ENCODE peak calls at places on chromosomes 2 and 18, in seven cellular contexts. C, N, G, H, A, I and Q are unnamed samples. For H3K4me1 and H3K9me3, the result is how much of the 10 kb centered on the place peaks cover.

GRCh38 chr2:239956818-239957261 is 68.3 kb downstream of the NDUFA10 start:
- DNase-seq in C (no peak), N (no peak), G (peak), H (no peak), A (no peak), I (peak), Q (no peak)

GRCh38 chr2:178072383-178073301 is at the start of gene PDE11A:
- DNase-seq in C (peak), N (peak), G (peak), H (peak), A (peak), I (peak), Q (peak)

GRCh38 chr2:200476836-200477235 is 33.0 kb downstream of the KCTD18 start:
- DNase-seq in C (no peak), N (no peak), G (no peak), H (no peak), A (no peak), I (no peak), Q (no peak)

GRCh38 chr2:72007402-72007801 is 140.3 kb downstream of the CYP26B1 start:
- DNase-seq in C (no peak), N (no peak), G (no peak), H (no peak), A (no peak), I (no peak), Q (no peak)

GRCh38 chr2:211709394-211709793 is 829.2 kb downstream of the ERBB4 start:
- DNase-seq in C (no peak), N (no peak), G (no peak), H (no peak), A (no peak), I (no peak), Q (no peak)

GRCh38 chr2:239383796-239384156 is 17.0 kb downstream of the HDAC4 start:
- DNase-seq in C (no peak), N (no peak), G (no peak), H (no peak), A (no peak), I (no peak), Q (no peak)

GRCh38 chr2:72920317-72921087 is 3.2 kb downstream of the EMX1 start:
- DNase-seq in C (peak), N (peak), G (peak), H (peak), A (peak), I (no peak), Q (no peak)

GRCh38 chr2:112121682-112122254 is 16.4 kb upstream of the FBLN7 start:
- DNase-seq in C (no peak), N (no peak), G (no peak), H (peak), A (peak), I (no peak), Q (no peak)

GRCh38 chr2:173522356-173522755 is 167.7 kb downstream of the CDCA7 start:
- DNase-seq in C (no peak), N (no peak), G (no peak), H (no peak), A (no peak), I (no peak), Q (no peak)

GRCh38 chr2:200425026-200425821 is 84.6 kb downstream of the KCTD18 start:
- DNase-seq in C (no peak), N (no peak), G (no peak), H (no peak), A (no peak), I (no peak), Q (no peak)

GRCh38 chr2:12177052-12177994 is 430.9 kb downstream of the LPIN1 start:
- DNase-seq in C (peak), N (peak), G (peak), H (peak), A (peak), I (peak), Q (peak)

GRCh38 chr2:231125272-231125671 is 430 bp upstream of the HTR2B start:
- DNase-seq in C (no peak), N (no peak), G (no peak), H (no peak), A (no peak), I (no peak), Q (no peak)

GRCh38 chr18:62118324-62118723 is 68.5 kb downstream of the PIGN start:
- DNase-seq in C (no peak), N (no peak), G (no peak), H (peak), A (peak), I (no peak), Q (no peak)

GRCh38 chr18:58788971-58789797 is 75.5 kb upstream of the ZNF532 start:
- DNase-seq in C (peak), N (peak), G (no peak), H (peak), A (peak), I (peak), Q (peak)

GRCh38 chr18:79900610-79901570 is 50.6 kb downstream of the SLC66A2 start:
- DNase-seq in C (peak), N (no peak), G (peak), H (no peak), A (no peak), I (no peak), Q (peak)

GRCh38 chr2:86446060-86446459 is 4.9 kb downstream of the KDM3A start:
- DNase-seq in C (no peak), N (no peak), G (no peak), H (no peak), A (no peak), I (no peak), Q (no peak)

GRCh38 chr2:74867841-74868658 is 34.1 kb downstream of the HK2 start:
- DNase-seq in C (no peak), N (no peak), G (no peak), H (peak), A (peak), I (no peak), Q (peak)

GRCh38 chr2:165268751-165269150 is 29.5 kb downstream of the SCN2A start:
- DNase-seq in C (no peak), N (no peak), G (no peak), H (no peak), A (no peak), I (no peak), Q (no peak)

GRCh38 chr18:48342588-48342987 is 66.6 kb downstream of the ZBTB7C start:
- DNase-seq in C (no peak), N (no peak), G (no peak), H (no peak), A (no peak), I (no peak), Q (no peak)

GRCh38 chr2:197307933-197308521 is 2.6 kb downstream of the ANKRD44 start:
- DNase-seq in C (no peak), N (no peak), G (no peak), H (no peak), A (no peak), I (no peak), Q (no peak)

GRCh38 chr2:197308635-197309368 is 1.8 kb downstream of the ANKRD44 start:
- DNase-seq in C (no peak), N (no peak), G (no peak), H (no peak), A (no peak), I (no peak), Q (no peak)

GRCh38 chr2:197310940-197311485 is 433 bp upstream of the ANKRD44 start:
- DNase-seq in C (no peak), N (no peak), G (no peak), H (no peak), A (no peak), I (no peak), Q (no peak)

GRCh38 chr2:197310271-197310939 is at the start of gene ANKRD44:
- DNase-seq in C (peak), N (peak), G (peak), H (peak), A (peak), I (peak), Q (peak)

DNA sequence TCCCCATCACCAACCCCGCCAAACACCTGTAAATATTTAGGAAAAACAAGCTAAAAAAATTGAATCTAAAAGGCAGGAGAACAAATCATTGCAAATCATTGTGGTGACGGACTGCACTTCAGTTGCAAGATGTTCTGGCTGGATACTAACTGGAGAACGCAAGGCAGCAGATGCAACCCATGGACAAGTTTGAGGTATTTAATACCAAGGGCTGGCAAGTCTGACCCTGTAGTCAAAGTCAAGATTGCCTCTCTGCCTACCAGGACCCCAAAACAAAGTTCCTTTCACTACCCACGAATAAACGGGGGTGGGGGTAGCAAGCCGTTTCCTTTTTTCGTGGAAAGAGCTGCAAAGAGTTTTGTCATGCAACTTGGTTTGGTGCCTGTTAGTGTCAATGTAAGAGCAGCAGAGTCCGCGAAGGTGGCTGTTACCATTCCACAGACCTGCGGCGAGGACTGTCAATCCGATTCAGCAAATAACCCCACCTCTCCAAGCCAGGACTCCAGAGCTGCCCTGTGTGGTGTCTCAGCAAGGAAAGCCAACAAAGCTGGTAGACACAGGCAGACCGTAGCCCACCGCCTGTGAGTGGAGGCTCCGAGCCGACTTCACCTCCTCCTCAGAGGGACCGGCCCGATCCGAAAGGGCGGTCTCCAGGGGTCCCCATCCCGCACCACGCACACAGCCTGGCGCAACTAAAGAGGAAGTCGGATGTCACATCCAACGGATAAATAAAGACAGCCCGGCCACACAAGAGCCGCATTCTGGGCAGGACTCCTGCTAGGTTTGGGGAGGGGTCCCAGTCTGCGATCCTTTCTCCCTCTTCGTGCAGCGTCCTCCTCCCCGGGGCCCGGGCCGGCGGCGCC is 980 bp downstream of the ANKRD44 start:
- DNase-seq in C (no peak), N (peak), G (peak), H (no peak), A (no peak), I (peak), Q (peak)
- H3K4me1 ChIP-seq in C (under half), N (under half), G (under half), H (under half), A (under half), I (under half), Q (under half)

GRCh38 chr2:232850039-232850438 is 20.0 kb upstream of the SNORC start:
- DNase-seq in C (no peak), N (no peak), G (no peak), H (no peak), A (peak), I (no peak), Q (no peak)

GRCh38 chr2:232859385-232859916 is 10.6 kb upstream of the SNORC start:
- DNase-seq in C (no peak), N (no peak), G (no peak), H (no peak), A (no peak), I (no peak), Q (no peak)

GRCh38 chr2:232852676-232853075 is 17.4 kb upstream of the SNORC start:
- DNase-seq in C (no peak), N (no peak), G (no peak), H (no peak), A (no peak), I (no peak), Q (no peak)

GRCh38 chr2:232857158-232857563 is 12.9 kb upstream of the SNORC start:
- DNase-seq in C (no peak), N (no peak), G (no peak), H (peak), A (peak), I (no peak), Q (no peak)

DNA sequence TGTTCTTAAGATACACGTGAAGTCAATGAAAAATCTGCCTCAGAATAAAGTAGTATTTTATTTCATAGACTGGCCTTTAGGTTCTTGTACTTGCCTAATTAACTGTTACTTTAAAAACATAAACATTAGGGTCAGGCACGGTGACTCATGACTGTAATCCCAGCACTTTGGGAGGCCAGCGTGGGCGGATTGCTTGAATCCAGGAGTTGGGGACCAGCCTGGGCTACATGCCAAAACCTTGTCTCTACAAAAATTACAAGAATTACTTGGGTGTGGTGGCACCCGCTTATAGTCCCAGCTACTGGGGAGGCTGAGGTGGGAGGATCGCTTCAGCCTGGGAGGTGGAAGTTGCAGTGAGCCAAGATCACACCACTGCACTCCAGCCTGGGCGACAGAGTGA is 16.0 kb upstream of the SNORC start:
- DNase-seq in C (peak), N (peak), G (no peak), H (peak), A (peak), I (no peak), Q (no peak)
- H3K27ac ChIP-seq in C (peak), N (no peak), G (peak), H (no peak), A (peak), I (peak), Q (peak)

GRCh38 chr2:95387358-95387757 is 15.2 kb upstream of the FAHD2A start:
- DNase-seq in C (peak), N (peak), G (no peak), H (no peak), A (no peak), I (no peak), Q (no peak)

GRCh38 chr2:95390272-95390880 is 12.1 kb upstream of the FAHD2A start:
- DNase-seq in C (no peak), N (no peak), G (peak), H (no peak), A (no peak), I (no peak), Q (no peak)

GRCh38 chr2:95388091-95388692 is 14.3 kb upstream of the FAHD2A start:
- DNase-seq in C (peak), N (peak), G (peak), H (no peak), A (no peak), I (no peak), Q (no peak)

GRCh38 chr2:95389256-95390119 is 13.0 kb upstream of the FAHD2A start:
- DNase-seq in C (no peak), N (peak), G (peak), H (peak), A (peak), I (peak), Q (peak)

GRCh38 chr2:95388878-95389255 is 13.6 kb upstream of the FAHD2A start:
- DNase-seq in C (no peak), N (no peak), G (no peak), H (no peak), A (no peak), I (no peak), Q (no peak)
- H3K9me3 ChIP-seq in C (under half), N (under half), G (under half), H (under half), A (under half), I (under half), Q (under half)

GRCh38 chr2:215415218-215415617 is 20.6 kb downstream of the FN1 start:
- DNase-seq in C (no peak), N (no peak), G (no peak), H (no peak), A (no peak), I (no peak), Q (no peak)

GRCh38 chr2:215415820-215416613 is 19.9 kb downstream of the FN1 start:
- DNase-seq in C (no peak), N (no peak), G (no peak), H (no peak), A (no peak), I (no peak), Q (no peak)

GRCh38 chr2:215417400-215417951 is 18.4 kb downstream of the FN1 start:
- DNase-seq in C (no peak), N (no peak), G (no peak), H (no peak), A (peak), I (no peak), Q (no peak)

GRCh38 chr2:215418064-215418963 is 17.6 kb downstream of the FN1 start:
- DNase-seq in C (no peak), N (no peak), G (no peak), H (peak), A (peak), I (no peak), Q (no peak)

GRCh38 chr2:215416656-215417055 is 19.2 kb downstream of the FN1 start:
- DNase-seq in C (no peak), N (no peak), G (no peak), H (peak), A (peak), I (no peak), Q (no peak)
- H3K4me1 ChIP-seq in C (under half), N (under half), G (under half), H (under half), A (under half), I (under half), Q (under half)

GRCh38 chr18:54945726-54946125 is 13.5 kb downstream of the CCDC68 start:
- DNase-seq in C (no peak), N (no peak), G (no peak), H (peak), A (peak), I (no peak), Q (no peak)
- H3K27ac ChIP-seq in C (no peak), N (peak), G (no peak), H (peak), A (no peak), I (peak), Q (peak)

DNA sequence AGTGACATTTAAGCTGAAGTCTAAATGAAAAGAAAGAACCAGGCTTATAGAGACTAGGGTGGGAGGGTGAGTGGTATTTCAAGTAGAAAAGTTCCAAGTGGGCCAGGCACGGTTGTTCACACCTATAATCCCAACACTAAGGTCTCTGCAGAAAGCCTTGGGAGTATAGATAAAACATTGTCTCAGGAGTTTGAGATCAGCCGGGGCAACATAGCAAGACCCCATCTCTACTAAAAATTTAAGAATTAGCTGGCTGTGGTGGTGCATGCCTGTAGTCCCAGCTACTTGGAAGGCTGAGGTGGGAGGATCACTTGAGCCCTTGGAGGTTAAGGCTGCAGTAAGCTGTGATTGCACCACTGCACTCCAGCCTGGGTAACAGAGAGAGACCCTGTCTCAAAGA is 143.4 kb upstream of the PKDCC start:
- DNase-seq in C (no peak), N (no peak), G (no peak), H (no peak), A (no peak), I (no peak), Q (no peak)
- H3K9me3 ChIP-seq in C (under half), N (under half), G (under half), H (under half), A (under half), I (under half), Q (under half)